ENCODE peak calls at places on chromosomes 2 and 18, in eight cellular contexts. C, U, K, X, M, T, Q and N are unnamed samples.

GRCh38 chr2:25692143-25692542 is 18.8 kb upstream of the DTNB start:
- DNase-seq in C (no peak), U (no peak), K (no peak), X (no peak), M (peak; percentile 91), T (no peak), Q (peak; percentile 79), N (no peak)

GRCh38 chr2:231000211-231000904 is 4.4 kb downstream of the SPATA3 start:
- DNase-seq in C (no peak), U (no peak), K (no peak), X (no peak), M (no peak), T (peak; percentile 19), Q (peak; percentile 23), N (no peak)

GRCh38 chr18:57833441-57834101 is 30.5 kb upstream of the ATP8B1 start:
- DNase-seq in C (no peak), U (peak; percentile 18), K (no peak), X (peak; percentile 49), M (peak; percentile 73), T (peak; percentile 36), Q (peak; percentile 23), N (no peak)

GRCh38 chr2:232382331-232383225 is 4.0 kb downstream of the ALPP start:
- DNase-seq in C (no peak), U (no peak), K (no peak), X (no peak), M (no peak), T (no peak), Q (no peak), N (no peak)

GRCh38 chr2:190043441-190043840 is 19.1 kb downstream of the MSTN start:
- DNase-seq in C (no peak), U (no peak), K (no peak), X (no peak), M (no peak), T (peak; percentile 65), Q (no peak), N (no peak)

GRCh38 chr18:12233378-12233777 is 20.8 kb upstream of the CIDEA start:
- DNase-seq in C (no peak), U (peak; percentile 19), K (no peak), X (no peak), M (no peak), T (no peak), Q (no peak), N (no peak)

GRCh38 chr2:165274698-165275097 is 35.5 kb downstream of the SCN2A start:
- DNase-seq in C (peak; percentile 66), U (no peak), K (no peak), X (no peak), M (no peak), T (peak; percentile 55), Q (no peak), N (peak; percentile 61)

GRCh38 chr2:97745474-97746172 is 32.2 kb downstream of the ZAP70 start:
- DNase-seq in C (no peak), U (no peak), K (no peak), X (no peak), M (no peak), T (no peak), Q (no peak), N (no peak)

GRCh38 chr2:37802899-37803379 is 122.1 kb upstream of the RMDN2 start:
- DNase-seq in C (no peak), U (no peak), K (no peak), X (peak; percentile 94), M (peak; percentile 94), T (peak; percentile 89), Q (peak; percentile 91), N (no peak)

GRCh38 chr2:37877457-37878315 is 47.4 kb upstream of the RMDN2 start:
- DNase-seq in C (no peak), U (peak; percentile 67), K (peak; percentile 79), X (peak; percentile 61), M (peak; percentile 38), T (peak; percentile 79), Q (peak; percentile 86), N (no peak)

GRCh38 chr2:232385660-232386489 is 7.3 kb downstream of the ALPP start:
- DNase-seq in C (no peak), U (no peak), K (peak; percentile 61), X (peak; percentile 94), M (peak; percentile 98), T (peak; percentile 76), Q (peak; percentile 77), N (no peak)

GRCh38 chr2:84846732-84847131 is 34.2 kb downstream of the TRABD2A start:
- DNase-seq in C (no peak), U (no peak), K (no peak), X (peak; percentile 44), M (no peak), T (peak; percentile 56), Q (no peak), N (no peak)

GRCh38 chr2:19860022-19860421 is 41.8 kb downstream of the TTC32 start:
- DNase-seq in C (peak; percentile 44), U (no peak), K (no peak), X (no peak), M (no peak), T (no peak), Q (no peak), N (no peak)

GRCh38 chr2:114281188-114281587 is 161.3 kb upstream of the DPP10 start:
- DNase-seq in C (no peak), U (no peak), K (no peak), X (no peak), M (no peak), T (no peak), Q (no peak), N (no peak)

GRCh38 chr2:181882621-181883020 is 8.9 kb upstream of the ITPRID2 start:
- DNase-seq in C (no peak), U (no peak), K (no peak), X (no peak), M (no peak), T (no peak), Q (no peak), N (no peak)

GRCh38 chr2:181878448-181878847 is 13.1 kb upstream of the ITPRID2 start:
- DNase-seq in C (no peak), U (no peak), K (no peak), X (no peak), M (no peak), T (no peak), Q (no peak), N (no peak)

GRCh38 chr2:181876614-181877063 is 14.9 kb upstream of the ITPRID2 start:
- DNase-seq in C (no peak), U (no peak), K (no peak), X (peak; percentile 36), M (peak; percentile 88), T (peak; percentile 75), Q (peak; percentile 96), N (no peak)

GRCh38 chr2:181877181-181877664 is 14.3 kb upstream of the ITPRID2 start:
- DNase-seq in C (no peak), U (no peak), K (no peak), X (no peak), M (no peak), T (no peak), Q (peak; percentile 23), N (no peak)

GRCh38 chr2:181879295-181879694 is 12.2 kb upstream of the ITPRID2 start:
- DNase-seq in C (no peak), U (no peak), K (no peak), X (no peak), M (no peak), T (no peak), Q (no peak), N (no peak)
- H3K4me3 ChIP-seq in C (no peak overlapping the region), U (no peak overlapping the region), K (no peak overlapping the region), X (no peak overlapping the region), M (no peak overlapping the region), T (no peak overlapping the region), Q (no peak overlapping the region), N (no peak overlapping the region)

DNA sequence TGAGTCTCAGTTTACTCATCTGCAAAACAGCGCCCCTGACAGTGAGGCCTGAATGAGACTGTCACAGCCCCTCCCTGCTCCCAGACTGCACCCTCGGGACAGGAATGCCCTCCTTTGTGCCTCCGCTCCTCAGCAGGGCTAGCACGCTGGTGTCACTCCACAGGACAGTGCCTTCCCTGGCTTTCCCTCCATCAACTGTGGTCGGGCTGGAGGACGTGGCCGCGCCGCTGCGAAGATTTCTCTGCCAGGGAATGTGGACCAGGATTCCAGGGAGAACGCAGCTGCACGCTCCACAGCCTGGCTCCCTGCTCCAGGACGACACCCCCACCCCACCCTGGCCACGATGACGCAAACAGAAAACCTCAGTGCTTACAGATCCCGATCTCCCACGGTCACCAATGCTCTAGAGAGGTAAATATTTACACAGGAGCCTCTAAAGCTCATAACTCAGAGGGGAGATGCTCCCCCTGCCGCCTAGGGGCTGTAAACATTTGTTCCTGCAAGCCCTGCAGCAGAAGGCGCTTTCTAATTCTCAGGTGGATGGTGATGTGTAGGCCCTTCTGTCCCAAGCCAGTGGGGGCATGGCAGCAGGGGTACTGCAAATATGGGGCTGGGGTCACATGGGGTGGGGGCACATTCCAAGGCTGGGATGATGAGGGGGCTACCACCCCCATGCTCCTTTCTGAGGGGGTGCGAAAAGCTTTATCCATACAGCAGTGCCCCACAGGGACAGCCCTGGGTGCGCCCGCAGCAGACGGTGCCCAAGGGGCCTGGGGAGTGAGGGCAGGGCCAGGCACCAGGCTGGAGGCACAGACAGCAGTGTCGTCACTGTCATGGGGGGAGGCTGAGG is 12.4 kb downstream of the HS6ST1 start:
- DNase-seq in C (peak; percentile 40), U (peak; percentile 51), K (peak; percentile 27), X (peak; percentile 98), M (no peak), T (peak; percentile 91), Q (peak; percentile 86), N (peak; percentile 85)
- H3K4me1 ChIP-seq in C (peaks cover 63% of the 10 kb centered on the region), U (peaks cover 61% of the 10 kb centered on the region), K (peaks cover 23% of the 10 kb centered on the region), X (peaks cover 74% of the 10 kb centered on the region), M (peaks cover 62% of the 10 kb centered on the region), T (peaks cover 30% of the 10 kb centered on the region), Q (peaks cover 27% of the 10 kb centered on the region), N (peaks cover 82% of the 10 kb centered on the region)

DNA sequence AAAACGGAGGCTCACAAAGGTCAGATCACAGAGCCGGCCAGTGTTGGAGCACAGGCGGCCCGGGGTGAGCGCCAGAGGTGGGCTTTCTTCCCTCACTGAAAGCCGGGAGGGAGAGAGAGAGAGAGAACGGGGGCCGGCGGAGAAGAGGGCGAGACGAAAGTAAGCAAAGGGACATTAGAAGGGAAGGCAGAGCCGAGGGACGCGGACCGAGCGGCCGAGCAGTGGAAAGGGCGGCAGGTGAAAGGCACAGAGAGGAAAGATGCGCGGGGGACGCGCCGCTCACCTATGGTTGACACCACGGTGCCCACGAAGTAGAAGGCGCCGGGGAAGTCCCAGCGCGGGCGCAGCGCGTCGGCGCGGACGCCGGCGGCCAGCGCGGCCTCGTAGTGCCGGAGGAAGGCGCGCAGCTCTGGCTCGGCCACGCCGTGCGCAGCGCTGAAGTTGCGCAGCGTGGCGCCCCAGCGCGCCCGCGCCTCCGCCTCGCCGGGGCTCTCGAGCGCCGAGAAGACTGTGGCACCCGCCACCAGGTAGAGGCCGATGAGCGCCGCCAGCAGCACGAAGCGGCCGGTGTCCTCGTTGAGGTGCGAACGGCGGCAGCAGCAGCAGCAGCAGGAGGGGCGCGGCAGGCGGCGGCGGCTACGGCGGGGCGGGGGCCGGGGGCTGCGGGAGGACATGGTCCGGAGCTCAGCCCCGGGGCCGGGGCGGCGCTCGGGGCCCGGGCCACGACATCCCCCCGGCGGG is 166.9 kb downstream of the MSH2 start:
- DNase-seq in C (no peak), U (no peak), K (peak; percentile 57), X (no peak), M (no peak), T (peak; percentile 32), Q (no peak), N (peak; percentile 66)
- H3K4me3 ChIP-seq in C (no peak overlapping the region), U (no peak overlapping the region), K (peak overlapping the region; percentile 47), X (no peak overlapping the region), M (no peak overlapping the region), T (no peak overlapping the region), Q (peak overlapping the region; percentile 24), N (no peak overlapping the region)

DNA sequence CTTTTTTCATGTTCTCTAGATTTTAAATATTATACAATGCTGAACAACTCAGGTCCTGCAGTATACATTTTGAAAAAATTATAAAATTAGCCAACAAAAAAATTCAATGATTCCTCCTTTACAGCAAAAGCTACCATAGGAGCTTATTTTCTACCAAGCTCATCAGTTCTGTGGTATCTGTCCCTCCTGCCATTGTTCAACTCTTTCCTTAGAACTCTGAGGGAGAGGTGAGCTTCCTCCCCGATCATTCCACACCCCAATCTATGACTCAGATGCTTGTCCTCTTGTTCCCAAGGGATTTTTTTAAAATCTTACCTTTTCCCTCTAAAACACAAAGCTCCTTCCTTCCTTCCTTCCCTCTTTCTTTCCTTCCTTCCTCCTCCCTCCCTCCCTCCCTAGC is 13.5 kb downstream of the DPP4 start:
- DNase-seq in C (no peak), U (no peak), K (no peak), X (no peak), M (no peak), T (no peak), Q (peak; percentile 28), N (no peak)
- H3K4me1 ChIP-seq in C (no peaks in the 10 kb centered on the region), U (no peaks in the 10 kb centered on the region), K (no peaks in the 10 kb centered on the region), X (no peaks in the 10 kb centered on the region), M (no peaks in the 10 kb centered on the region), T (no peaks in the 10 kb centered on the region), Q (no peaks in the 10 kb centered on the region), N (no peaks in the 10 kb centered on the region)